ENCODE peak calls at places on chromosomes 11 and 22, in four cellular contexts. One of them, this sample, is unnamed.

GRCh38 chr11:3000032-3000961 is 8.2 kb upstream of the NAP1L4 start:
- DNase-seq in HCT116: no peak
- DNase-seq in stomach: peak; percentile 95
- DNase-seq in esophagus muscularis mucosa: no peak
- DNase-seq in this sample: peak; percentile 81

GRCh38 chr11:120303004-120303637 is 22.0 kb upstream of the TLCD5 start:
- DNase-seq in stomach: peak; percentile 78
- DNase-seq in HCT116: peak; percentile 82
- DNase-seq in esophagus muscularis mucosa: no peak
- DNase-seq in this sample: peak; percentile 84

GRCh38 chr22:36252754-36253522 is at the start of gene APOL1:
- DNase-seq in HCT116: no peak
- DNase-seq in stomach: peak; percentile 63
- DNase-seq in esophagus muscularis mucosa: no peak
- DNase-seq in this sample: peak; percentile 45

GRCh38 chr11:114273890-114274635 is 22.1 kb upstream of the NNMT start:
- DNase-seq in HCT116: no peak
- DNase-seq in stomach: no peak
- DNase-seq in esophagus muscularis mucosa: peak; percentile 89
- DNase-seq in this sample: no peak

GRCh38 chr11:71447791-71448256 is 369 bp downstream of the DHCR7 start:
- DNase-seq in HCT116: no peak
- DNase-seq in esophagus muscularis mucosa: no peak
- DNase-seq in stomach: peak; percentile 41
- DNase-seq in this sample: no peak

GRCh38 chr11:64369440-64370135 is 10.6 kb downstream of the RPS6KA4 start:
- DNase-seq in stomach: no peak
- DNase-seq in HCT116: no peak
- DNase-seq in esophagus muscularis mucosa: no peak
- DNase-seq in this sample: no peak

GRCh38 chr22:50604623-50605348 is 4.2 kb downstream of the MAPK8IP2 start:
- DNase-seq in esophagus muscularis mucosa: no peak
- DNase-seq in HCT116: no peak
- DNase-seq in stomach: no peak
- DNase-seq in this sample: no peak

GRCh38 chr22:27627444-27627833 is 174.1 kb downstream of the MN1 start:
- DNase-seq in HCT116: peak; percentile 44
- DNase-seq in stomach: no peak
- DNase-seq in esophagus muscularis mucosa: no peak
- DNase-seq in this sample: no peak

GRCh38 chr22:43273902-43274484 is 69.2 kb downstream of the SCUBE1 start:
- DNase-seq in HCT116: peak; percentile 47
- DNase-seq in stomach: peak; percentile 47
- DNase-seq in esophagus muscularis mucosa: no peak
- DNase-seq in this sample: peak; percentile 51

GRCh38 chr11:100031973-100032372 is 655.1 kb upstream of the ARHGAP42 start:
- DNase-seq in esophagus muscularis mucosa: no peak
- DNase-seq in HCT116: no peak
- DNase-seq in stomach: no peak
- DNase-seq in this sample: no peak

GRCh38 chr11:112477152-112477928 is 216.7 kb upstream of the PLET1 start:
- DNase-seq in esophagus muscularis mucosa: peak; percentile 34
- DNase-seq in HCT116: no peak
- DNase-seq in stomach: no peak
- DNase-seq in this sample: no peak

GRCh38 chr11:116519499-116519898 is 253.3 kb downstream of the BUD13 start:
- DNase-seq in stomach: peak; percentile 10
- DNase-seq in esophagus muscularis mucosa: no peak
- DNase-seq in HCT116: no peak
- DNase-seq in this sample: no peak

GRCh38 chr11:109424893-109425292 is 2.9 kb downstream of the C11orf87 start:
- DNase-seq in HCT116: no peak
- DNase-seq in esophagus muscularis mucosa: no peak
- DNase-seq in stomach: peak; percentile 33
- DNase-seq in this sample: peak; percentile 52

GRCh38 chr11:121829159-121829643 is 286.8 kb downstream of the BLID start:
- DNase-seq in esophagus muscularis mucosa: no peak
- DNase-seq in HCT116: peak; percentile 21
- DNase-seq in stomach: no peak
- DNase-seq in this sample: no peak

GRCh38 chr11:121839821-121840220 is 276.2 kb downstream of the BLID start:
- DNase-seq in esophagus muscularis mucosa: no peak
- DNase-seq in stomach: no peak
- DNase-seq in HCT116: no peak
- DNase-seq in this sample: no peak

GRCh38 chr11:121838571-121838970 is 277.4 kb downstream of the BLID start:
- DNase-seq in HCT116: no peak
- DNase-seq in esophagus muscularis mucosa: no peak
- DNase-seq in stomach: no peak
- DNase-seq in this sample: no peak

GRCh38 chr11:121833970-121834369 is 282.0 kb downstream of the BLID start:
- DNase-seq in esophagus muscularis mucosa: no peak
- DNase-seq in HCT116: no peak
- DNase-seq in stomach: no peak
- DNase-seq in this sample: no peak
- H3K9me3 ChIP-seq in esophagus muscularis mucosa: peaks cover 11% of the 10 kb centered on the region
- H3K9me3 ChIP-seq in HCT116: peaks cover 7% of the 10 kb centered on the region
- H3K9me3 ChIP-seq in stomach: peaks cover 17% of the 10 kb centered on the region
- H3K9me3 ChIP-seq in this sample: peaks cover 9% of the 10 kb centered on the region

GRCh38 chr11:57458410-57459111 is 1.8 kb upstream of the RTN4RL2 start:
- DNase-seq in HCT116: no peak
- DNase-seq in esophagus muscularis mucosa: no peak
- DNase-seq in stomach: peak; percentile 62
- DNase-seq in this sample: peak; percentile 60

GRCh38 chr11:57457643-57458023 is 2.7 kb upstream of the RTN4RL2 start:
- DNase-seq in HCT116: no peak
- DNase-seq in stomach: no peak
- DNase-seq in esophagus muscularis mucosa: no peak
- DNase-seq in this sample: no peak

GRCh38 chr11:57459112-57460016 is 964 bp upstream of the RTN4RL2 start:
- DNase-seq in esophagus muscularis mucosa: no peak
- DNase-seq in HCT116: no peak
- DNase-seq in stomach: no peak
- DNase-seq in this sample: peak; percentile 42

GRCh38 chr11:57458060-57458409 is 2.3 kb upstream of the RTN4RL2 start:
- DNase-seq in HCT116: no peak
- DNase-seq in esophagus muscularis mucosa: no peak
- DNase-seq in stomach: no peak
- DNase-seq in this sample: no peak

GRCh38 chr11:57456960-57457642 is 3.2 kb upstream of the RTN4RL2 start:
- DNase-seq in stomach: peak; percentile 94
- DNase-seq in esophagus muscularis mucosa: peak; percentile 98
- DNase-seq in HCT116: peak; percentile 79
- DNase-seq in this sample: peak; percentile 89
- H3K4me3 ChIP-seq in stomach: no peak overlapping the region
- H3K4me3 ChIP-seq in esophagus muscularis mucosa: no peak overlapping the region
- H3K4me3 ChIP-seq in HCT116: peak overlapping the region; percentile 67
- H3K4me3 ChIP-seq in this sample: no peak overlapping the region

DNA sequence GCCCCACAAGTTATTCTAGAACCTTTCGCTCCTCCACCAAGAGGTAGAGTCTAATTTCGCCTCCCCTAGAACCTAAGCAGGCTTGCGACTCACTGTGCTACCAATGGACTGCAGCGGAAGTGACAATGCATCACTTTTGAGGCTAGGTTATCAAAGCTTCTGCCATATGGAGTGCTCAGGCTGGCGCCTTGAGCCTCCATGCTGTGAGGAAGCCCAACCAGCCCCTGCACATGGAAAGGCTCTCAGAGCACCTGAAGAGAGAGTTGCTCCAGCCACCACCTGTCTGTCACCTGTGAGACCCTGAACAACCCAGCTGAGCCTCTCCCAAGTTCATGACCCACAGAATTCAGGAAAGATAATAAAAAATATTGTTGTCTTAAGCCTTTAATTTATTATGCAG is 29.3 kb upstream of the CBX7 start:
- DNase-seq in stomach: no peak
- DNase-seq in esophagus muscularis mucosa: no peak
- DNase-seq in HCT116: no peak
- DNase-seq in this sample: no peak
- TF ChIP-seq POLR2A in stomach: no peak
- TF ChIP-seq POLR2A in esophagus muscularis mucosa: no peak
- TF ChIP-seq POLR2A in HCT116: no peak
- TF ChIP-seq POLR2A in this sample: no peak

GRCh38 chr22:24803064-24803542 is 2.9 kb upstream of the SGSM1 start:
- DNase-seq in esophagus muscularis mucosa: no peak
- DNase-seq in HCT116: peak; percentile 70
- DNase-seq in stomach: peak; percentile 65
- DNase-seq in this sample: peak; percentile 51

GRCh38 chr22:24805790-24806662 is at the start of gene SGSM1:
- DNase-seq in esophagus muscularis mucosa: no peak
- DNase-seq in stomach: peak; percentile 89
- DNase-seq in HCT116: peak; percentile 59
- DNase-seq in this sample: peak; percentile 93

GRCh38 chr22:24796860-24797259 is 9.2 kb upstream of the SGSM1 start:
- DNase-seq in HCT116: no peak
- DNase-seq in stomach: no peak
- DNase-seq in esophagus muscularis mucosa: no peak
- DNase-seq in this sample: no peak

GRCh38 chr22:24806663-24807001 is 621 bp downstream of the SGSM1 start:
- DNase-seq in HCT116: no peak
- DNase-seq in stomach: no peak
- DNase-seq in esophagus muscularis mucosa: no peak
- DNase-seq in this sample: no peak

DNA sequence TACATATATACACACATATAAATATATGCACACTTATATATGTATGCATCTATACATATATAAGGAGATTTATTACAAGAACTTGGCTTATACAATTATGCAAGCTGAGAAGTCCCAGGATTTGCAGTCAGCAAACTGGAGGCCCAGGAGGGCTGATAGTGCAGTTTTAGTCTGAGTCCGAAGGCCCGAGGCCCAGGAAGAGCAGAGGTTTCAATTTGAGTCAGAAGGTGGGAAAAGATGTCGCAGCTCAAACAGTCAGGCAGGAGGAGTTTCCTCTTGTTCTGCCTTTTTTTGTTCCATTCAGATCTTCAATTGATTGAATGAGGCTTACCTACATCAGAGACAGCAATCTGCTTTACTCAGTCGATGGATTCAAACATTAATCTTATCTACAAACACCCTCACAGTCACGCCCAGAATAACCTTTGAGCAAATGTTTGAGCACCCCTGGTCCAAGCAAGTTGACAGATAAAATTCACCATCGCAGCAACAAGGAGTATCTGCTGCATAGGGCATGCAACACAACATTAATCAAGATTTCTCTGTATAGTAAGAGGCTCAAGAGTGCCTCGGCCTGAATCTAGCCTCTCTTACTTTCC is 4.0 kb upstream of the SGSM1 start:
- DNase-seq in esophagus muscularis mucosa: no peak
- DNase-seq in stomach: no peak
- DNase-seq in HCT116: no peak
- DNase-seq in this sample: no peak
- H3K9me3 ChIP-seq in esophagus muscularis mucosa: no peaks in the 10 kb centered on the region
- H3K9me3 ChIP-seq in stomach: no peaks in the 10 kb centered on the region
- H3K9me3 ChIP-seq in HCT116: no peaks in the 10 kb centered on the region
- H3K9me3 ChIP-seq in this sample: no peaks in the 10 kb centered on the region

GRCh38 chr11:122207505-122207904 is 91.5 kb upstream of the BLID start:
- DNase-seq in esophagus muscularis mucosa: no peak
- DNase-seq in stomach: no peak
- DNase-seq in HCT116: no peak
- DNase-seq in this sample: no peak
- H3K4me3 ChIP-seq in esophagus muscularis mucosa: peak overlapping the region; percentile 17
- H3K4me3 ChIP-seq in stomach: no peak overlapping the region
- H3K4me3 ChIP-seq in HCT116: no peak overlapping the region
- H3K4me3 ChIP-seq in this sample: no peak overlapping the region

GRCh38 chr11:79663012-79663411 is 222.2 kb upstream of the TENM4 start:
- DNase-seq in stomach: no peak
- DNase-seq in HCT116: no peak
- DNase-seq in esophagus muscularis mucosa: no peak
- DNase-seq in this sample: no peak
- TF ChIP-seq POLR2A in stomach: no peak
- TF ChIP-seq POLR2A in HCT116: no peak
- TF ChIP-seq POLR2A in esophagus muscularis mucosa: no peak
- TF ChIP-seq POLR2A in this sample: no peak

GRCh38 chr22:47218671-47219070 is 456.2 kb downstream of the TBC1D22A start:
- DNase-seq in HCT116: no peak
- DNase-seq in stomach: peak; percentile 13
- DNase-seq in esophagus muscularis mucosa: peak; percentile 89
- DNase-seq in this sample: no peak
- H3K9me3 ChIP-seq in HCT116: no peaks in the 10 kb centered on the region
- H3K9me3 ChIP-seq in stomach: no peaks in the 10 kb centered on the region
- H3K9me3 ChIP-seq in esophagus muscularis mucosa: no peaks in the 10 kb centered on the region
- H3K9me3 ChIP-seq in this sample: no peaks in the 10 kb centered on the region

GRCh38 chr11:67268684-67269268 is 2.5 kb downstream of the GRK2 start:
- DNase-seq in stomach: no peak
- DNase-seq in HCT116: no peak
- DNase-seq in esophagus muscularis mucosa: no peak
- DNase-seq in this sample: peak; percentile 9

GRCh38 chr11:67266424-67267187 is at the start of gene GRK2:
- DNase-seq in esophagus muscularis mucosa: no peak
- DNase-seq in HCT116: no peak
- DNase-seq in stomach: peak; percentile 52
- DNase-seq in this sample: peak; percentile 53

GRCh38 chr11:67268036-67268683 is 1.9 kb downstream of the GRK2 start:
- DNase-seq in esophagus muscularis mucosa: no peak
- DNase-seq in stomach: no peak
- DNase-seq in HCT116: no peak
- DNase-seq in this sample: no peak

GRCh38 chr11:67265633-67266423 is 445 bp upstream of the GRK2 start:
- DNase-seq in esophagus muscularis mucosa: no peak
- DNase-seq in stomach: peak; percentile 85
- DNase-seq in HCT116: no peak
- DNase-seq in this sample: peak; percentile 72

DNA sequence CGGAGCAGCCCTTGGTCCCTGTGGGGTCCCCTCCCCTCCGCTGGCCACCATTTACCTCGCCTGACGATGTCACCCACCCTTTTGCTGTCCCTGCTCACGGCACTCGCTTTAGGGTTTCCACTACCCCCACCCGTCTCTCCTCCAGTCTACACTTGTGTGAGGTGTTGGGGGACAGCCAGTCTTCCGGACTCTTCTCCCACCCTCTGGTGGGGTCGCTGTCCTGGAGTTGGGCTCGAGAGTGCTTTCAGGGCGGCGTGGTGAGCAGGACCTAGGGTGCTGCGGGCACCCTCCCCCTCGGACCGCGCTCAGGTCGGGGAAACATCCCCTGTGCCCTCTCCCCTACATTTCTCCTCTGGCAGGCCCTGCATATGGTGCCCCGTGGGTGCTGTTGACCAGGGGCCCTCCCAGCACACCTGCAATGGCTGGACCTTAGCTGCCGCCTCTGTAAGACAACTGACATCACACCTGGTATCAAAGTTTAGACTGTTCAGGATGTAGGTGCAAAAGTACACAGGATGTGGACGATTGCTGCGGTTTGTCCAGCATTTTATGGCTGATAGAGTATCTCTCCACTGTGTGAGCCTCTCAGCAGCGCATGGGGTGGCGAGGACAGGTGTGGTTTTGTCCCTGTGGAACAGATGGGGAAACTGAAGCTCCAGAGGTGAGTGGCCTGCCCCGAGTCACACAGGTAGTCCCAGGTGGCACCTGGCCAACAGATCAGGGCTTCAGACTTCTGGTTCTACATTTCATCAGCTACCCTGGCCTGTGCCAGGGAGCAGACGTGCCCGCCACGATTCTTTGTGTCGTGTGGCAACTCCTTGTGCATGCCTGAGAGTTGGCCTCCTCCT is 1.1 kb downstream of the GRK2 start:
- DNase-seq in HCT116: no peak
- DNase-seq in stomach: peak; percentile 76
- DNase-seq in esophagus muscularis mucosa: no peak
- DNase-seq in this sample: peak; percentile 76
- H3K4me3 ChIP-seq in HCT116: peak overlapping the region; percentile 98
- H3K4me3 ChIP-seq in stomach: peak overlapping the region; percentile 99
- H3K4me3 ChIP-seq in esophagus muscularis mucosa: peak overlapping the region; percentile 99
- H3K4me3 ChIP-seq in this sample: peak overlapping the region; percentile 73

This sample was measured in body of pancreas.